ENCODE peak calls at places on chromosomes 16 and 17, in ten cellular contexts. One of them, this sample, is unnamed.

GRCh38 chr16:8846401-8846932 is 22.3 kb downstream of the CARHSP1 start:
- DNase-seq in H54: no peak
- DNase-seq in HepG2: no peak
- DNase-seq in esophagus squamous epithelium: no peak
- DNase-seq in sigmoid colon: no peak
- DNase-seq in IMR-90: no peak
- DNase-seq in prostate gland: no peak
- DNase-seq in ovary: no peak
- DNase-seq in A549: no peak
- DNase-seq in adrenal gland: no peak
- DNase-seq in this sample: no peak

GRCh38 chr16:84234656-84235285 is 5.0 kb downstream of the KCNG4 start:
- DNase-seq in prostate gland: no peak
- DNase-seq in adrenal gland: peak
- DNase-seq in HepG2: no peak
- DNase-seq in ovary: no peak
- DNase-seq in H54: no peak
- DNase-seq in sigmoid colon: no peak
- DNase-seq in IMR-90: no peak
- DNase-seq in A549: no peak
- DNase-seq in esophagus squamous epithelium: no peak
- DNase-seq in this sample: no peak

GRCh38 chr16:11139624-11140375 is 116.2 kb downstream of the SOCS1 start:
- DNase-seq in H54: no peak
- DNase-seq in A549: no peak
- DNase-seq in HepG2: peak
- DNase-seq in sigmoid colon: no peak
- DNase-seq in IMR-90: no peak
- DNase-seq in adrenal gland: no peak
- DNase-seq in esophagus squamous epithelium: no peak
- DNase-seq in ovary: no peak
- DNase-seq in prostate gland: no peak
- DNase-seq in this sample: no peak

GRCh38 chr16:2056681-2057407 is 9.1 kb downstream of the TSC2 start:
- DNase-seq in prostate gland: no peak
- DNase-seq in HepG2: no peak
- DNase-seq in ovary: no peak
- DNase-seq in sigmoid colon: no peak
- DNase-seq in IMR-90: no peak
- DNase-seq in H54: no peak
- DNase-seq in adrenal gland: no peak
- DNase-seq in esophagus squamous epithelium: no peak
- DNase-seq in A549: no peak
- DNase-seq in this sample: no peak

GRCh38 chr17:41231731-41232130 is 518 bp upstream of the KRTAP9-3 start:
- DNase-seq in HepG2: no peak
- DNase-seq in H54: no peak
- DNase-seq in prostate gland: no peak
- DNase-seq in adrenal gland: no peak
- DNase-seq in ovary: no peak
- DNase-seq in esophagus squamous epithelium: no peak
- DNase-seq in IMR-90: no peak
- DNase-seq in sigmoid colon: no peak
- DNase-seq in A549: no peak
- DNase-seq in this sample: no peak

GRCh38 chr16:82878466-82878865 is 251.7 kb downstream of the CDH13 start:
- DNase-seq in H54: no peak
- DNase-seq in IMR-90: no peak
- DNase-seq in HepG2: no peak
- DNase-seq in esophagus squamous epithelium: no peak
- DNase-seq in ovary: no peak
- DNase-seq in prostate gland: no peak
- DNase-seq in A549: no peak
- DNase-seq in sigmoid colon: no peak
- DNase-seq in adrenal gland: no peak
- DNase-seq in this sample: no peak

GRCh38 chr17:17021194-17021863 is 20.9 kb upstream of the MPRIP start:
- DNase-seq in A549: peak
- DNase-seq in esophagus squamous epithelium: no peak
- DNase-seq in HepG2: peak
- DNase-seq in IMR-90: no peak
- DNase-seq in sigmoid colon: no peak
- DNase-seq in ovary: no peak
- DNase-seq in H54: peak
- DNase-seq in adrenal gland: peak
- DNase-seq in prostate gland: no peak
- DNase-seq in this sample: no peak

GRCh38 chr17:62716834-62717588 is 89.5 kb downstream of the MRC2 start:
- DNase-seq in A549: no peak
- DNase-seq in esophagus squamous epithelium: no peak
- DNase-seq in prostate gland: no peak
- DNase-seq in adrenal gland: no peak
- DNase-seq in HepG2: no peak
- DNase-seq in IMR-90: no peak
- DNase-seq in ovary: no peak
- DNase-seq in sigmoid colon: no peak
- DNase-seq in H54: no peak
- DNase-seq in this sample: no peak

GRCh38 chr17:81337449-81337848 is 42.3 kb upstream of the SLC38A10 start:
- DNase-seq in ovary: peak
- DNase-seq in adrenal gland: peak
- DNase-seq in IMR-90: no peak
- DNase-seq in prostate gland: no peak
- DNase-seq in A549: peak
- DNase-seq in esophagus squamous epithelium: no peak
- DNase-seq in HepG2: no peak
- DNase-seq in H54: no peak
- DNase-seq in sigmoid colon: peak
- DNase-seq in this sample: peak

GRCh38 chr16:24652209-24652712 is 77.2 kb upstream of the TNRC6A start:
- DNase-seq in H54: no peak
- DNase-seq in HepG2: no peak
- DNase-seq in adrenal gland: no peak
- DNase-seq in ovary: no peak
- DNase-seq in prostate gland: no peak
- DNase-seq in sigmoid colon: no peak
- DNase-seq in A549: no peak
- DNase-seq in esophagus squamous epithelium: no peak
- DNase-seq in IMR-90: no peak
- DNase-seq in this sample: no peak

GRCh38 chr16:28100810-28101532 is 37.5 kb upstream of the GSG1L start:
- DNase-seq in IMR-90: no peak
- DNase-seq in A549: no peak
- DNase-seq in ovary: no peak
- DNase-seq in prostate gland: no peak
- DNase-seq in adrenal gland: no peak
- DNase-seq in HepG2: no peak
- DNase-seq in sigmoid colon: no peak
- DNase-seq in H54: no peak
- DNase-seq in esophagus squamous epithelium: no peak
- DNase-seq in this sample: no peak

GRCh38 chr17:10036511-10037061 is 131.5 kb upstream of the RCVRN start:
- DNase-seq in IMR-90: no peak
- DNase-seq in ovary: peak
- DNase-seq in adrenal gland: no peak
- DNase-seq in A549: no peak
- DNase-seq in HepG2: peak
- DNase-seq in prostate gland: no peak
- DNase-seq in H54: no peak
- DNase-seq in esophagus squamous epithelium: no peak
- DNase-seq in sigmoid colon: peak
- DNase-seq in this sample: peak
- TF ChIP-seq POLR2A in IMR-90: no peak
- TF ChIP-seq POLR2A in ovary: no peak
- TF ChIP-seq POLR2A in adrenal gland: no peak
- TF ChIP-seq POLR2A in A549: no peak
- TF ChIP-seq POLR2A in HepG2: no peak
- TF ChIP-seq POLR2A in prostate gland: no peak
- TF ChIP-seq POLR2A in H54: no peak
- TF ChIP-seq POLR2A in esophagus squamous epithelium: no peak
- TF ChIP-seq POLR2A in sigmoid colon: no peak
- TF ChIP-seq POLR2A in this sample: no peak

DNA sequence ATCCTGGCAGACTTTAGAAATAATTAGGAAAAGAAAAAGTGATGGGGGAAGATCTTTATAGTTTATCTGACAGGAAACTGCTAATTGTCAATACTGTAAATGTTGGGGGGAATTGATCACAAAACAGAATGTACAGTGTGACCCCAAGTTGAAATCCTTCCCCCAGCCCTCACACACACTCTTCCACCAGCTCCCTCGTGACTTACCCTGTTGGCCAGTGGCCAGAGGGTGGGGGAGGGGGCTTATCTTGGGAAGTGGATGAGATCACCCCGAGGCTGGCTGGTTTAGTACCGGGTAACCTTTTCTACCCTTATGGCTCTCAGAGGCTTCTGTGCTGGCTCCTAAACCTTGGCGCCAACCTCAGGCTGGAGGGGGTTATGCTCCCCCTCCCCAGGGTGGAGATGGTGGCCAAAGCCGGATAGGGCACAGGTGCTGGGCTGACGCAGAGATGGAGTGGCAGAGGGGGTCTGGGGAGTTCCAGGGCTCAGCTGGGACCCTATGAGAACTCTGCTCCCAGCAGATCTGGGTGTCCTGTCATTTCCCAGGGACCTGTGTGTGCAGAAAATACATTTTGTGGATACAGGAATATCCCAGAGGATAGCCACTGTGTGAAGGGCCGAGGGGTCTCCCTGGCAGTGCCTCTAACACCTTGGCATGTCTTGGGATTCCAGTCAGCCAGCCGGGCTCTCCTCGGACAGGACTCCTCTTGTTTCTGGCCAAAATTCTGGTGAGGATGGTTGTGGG is 18.6 kb downstream of the CDH16 start:
- DNase-seq in adrenal gland: peak
- DNase-seq in HepG2: peak
- DNase-seq in ovary: peak
- DNase-seq in IMR-90: peak
- DNase-seq in sigmoid colon: peak
- DNase-seq in A549: peak
- DNase-seq in esophagus squamous epithelium: no peak
- DNase-seq in prostate gland: no peak
- DNase-seq in H54: peak
- DNase-seq in this sample: peak
- TF ChIP-seq POLR2A in adrenal gland: peak
- TF ChIP-seq POLR2A in HepG2: no peak
- TF ChIP-seq POLR2A in ovary: no peak
- TF ChIP-seq POLR2A in IMR-90: no peak
- TF ChIP-seq POLR2A in sigmoid colon: no peak
- TF ChIP-seq POLR2A in A549: no peak
- TF ChIP-seq POLR2A in esophagus squamous epithelium: no peak
- TF ChIP-seq POLR2A in prostate gland: no peak
- TF ChIP-seq POLR2A in H54: no peak
- TF ChIP-seq POLR2A in this sample: peak

GRCh38 chr16:49428808-49429207 is 55.2 kb downstream of the C16orf78 start:
- DNase-seq in A549: no peak
- DNase-seq in IMR-90: no peak
- DNase-seq in esophagus squamous epithelium: no peak
- DNase-seq in HepG2: no peak
- DNase-seq in sigmoid colon: no peak
- DNase-seq in prostate gland: no peak
- DNase-seq in adrenal gland: no peak
- DNase-seq in H54: no peak
- DNase-seq in ovary: no peak
- DNase-seq in this sample: no peak

GRCh38 chr16:49427771-49428170 is 54.2 kb downstream of the C16orf78 start:
- DNase-seq in sigmoid colon: peak
- DNase-seq in adrenal gland: no peak
- DNase-seq in esophagus squamous epithelium: no peak
- DNase-seq in ovary: no peak
- DNase-seq in IMR-90: no peak
- DNase-seq in H54: no peak
- DNase-seq in HepG2: no peak
- DNase-seq in A549: no peak
- DNase-seq in prostate gland: no peak
- DNase-seq in this sample: no peak

GRCh38 chr16:49434733-49435132 is 61.1 kb downstream of the C16orf78 start:
- DNase-seq in esophagus squamous epithelium: no peak
- DNase-seq in adrenal gland: no peak
- DNase-seq in H54: no peak
- DNase-seq in A549: no peak
- DNase-seq in ovary: no peak
- DNase-seq in prostate gland: no peak
- DNase-seq in IMR-90: no peak
- DNase-seq in HepG2: no peak
- DNase-seq in sigmoid colon: peak
- DNase-seq in this sample: no peak

GRCh38 chr16:49431040-49431439 is 57.4 kb downstream of the C16orf78 start:
- DNase-seq in ovary: no peak
- DNase-seq in A549: no peak
- DNase-seq in sigmoid colon: peak
- DNase-seq in IMR-90: no peak
- DNase-seq in adrenal gland: no peak
- DNase-seq in prostate gland: no peak
- DNase-seq in HepG2: no peak
- DNase-seq in esophagus squamous epithelium: no peak
- DNase-seq in H54: no peak
- DNase-seq in this sample: no peak

GRCh38 chr16:49431591-49432290 is 58.1 kb downstream of the C16orf78 start:
- DNase-seq in H54: no peak
- DNase-seq in ovary: no peak
- DNase-seq in sigmoid colon: peak
- DNase-seq in adrenal gland: no peak
- DNase-seq in IMR-90: no peak
- DNase-seq in prostate gland: no peak
- DNase-seq in esophagus squamous epithelium: no peak
- DNase-seq in HepG2: no peak
- DNase-seq in A549: no peak
- DNase-seq in this sample: no peak
- TF ChIP-seq POLR2A in H54: no peak
- TF ChIP-seq POLR2A in ovary: no peak
- TF ChIP-seq POLR2A in sigmoid colon: no peak
- TF ChIP-seq POLR2A in adrenal gland: no peak
- TF ChIP-seq POLR2A in IMR-90: no peak
- TF ChIP-seq POLR2A in prostate gland: no peak
- TF ChIP-seq POLR2A in esophagus squamous epithelium: no peak
- TF ChIP-seq POLR2A in HepG2: no peak
- TF ChIP-seq POLR2A in A549: no peak
- TF ChIP-seq POLR2A in this sample: no peak

DNA sequence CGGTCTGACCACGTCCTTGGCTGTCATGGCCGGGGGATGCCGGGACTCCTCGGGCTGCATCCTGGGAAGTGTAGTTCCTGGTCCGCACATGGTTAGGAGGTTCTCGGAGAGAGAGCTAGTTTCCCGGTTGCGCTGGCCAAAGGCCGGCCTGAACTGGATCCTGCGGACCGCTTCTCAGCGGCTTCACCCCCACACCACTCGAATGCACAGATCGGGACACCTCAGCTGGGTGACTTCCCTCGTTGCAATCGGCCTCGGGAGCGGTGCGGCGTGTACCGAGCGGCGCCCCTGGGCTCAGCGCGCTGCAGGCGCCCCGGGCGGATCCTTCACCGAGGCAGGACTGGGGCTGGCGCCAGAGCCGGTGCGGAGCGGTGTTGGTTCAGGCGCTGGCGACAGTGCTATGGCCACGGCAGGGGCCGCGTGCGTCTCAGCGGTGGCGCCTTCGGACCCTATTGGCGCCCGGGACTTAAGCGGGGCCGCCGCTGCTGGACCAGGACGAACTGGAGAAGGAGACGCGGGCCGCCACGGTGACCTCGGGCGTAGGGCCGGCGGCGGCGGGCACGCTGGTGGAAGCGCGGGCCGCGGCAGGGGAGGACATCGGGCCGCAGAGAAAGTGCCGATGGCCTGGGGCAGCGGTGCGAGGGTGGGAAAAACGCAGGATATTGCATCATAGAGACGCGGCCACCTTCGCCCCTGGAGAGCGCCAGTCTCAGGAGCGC is 11.5 kb downstream of the ZNF629 start:
- DNase-seq in adrenal gland: peak
- DNase-seq in esophagus squamous epithelium: no peak
- DNase-seq in ovary: peak
- DNase-seq in HepG2: peak
- DNase-seq in prostate gland: peak
- DNase-seq in H54: no peak
- DNase-seq in A549: peak
- DNase-seq in IMR-90: peak
- DNase-seq in sigmoid colon: peak
- DNase-seq in this sample: peak
- TF ChIP-seq POLR2A in adrenal gland: peak
- TF ChIP-seq POLR2A in esophagus squamous epithelium: no peak
- TF ChIP-seq POLR2A in ovary: peak
- TF ChIP-seq POLR2A in HepG2: peak
- TF ChIP-seq POLR2A in prostate gland: no peak
- TF ChIP-seq POLR2A in H54: peak
- TF ChIP-seq POLR2A in A549: peak
- TF ChIP-seq POLR2A in IMR-90: no peak
- TF ChIP-seq POLR2A in sigmoid colon: no peak
- TF ChIP-seq POLR2A in this sample: peak

This sample was measured in gastrocnemius medialis.